ENCODE peak calls at places on chromosomes 3 and 15, in five cellular contexts. One of them, this sample, is unnamed.

GRCh38 chr3:179706233-179706632 is 53.4 kb downstream of the USP13 start:
- DNase-seq in right atrium auricular region: no peak
- DNase-seq in uterus: no peak
- DNase-seq in sigmoid colon: no peak
- DNase-seq in MM.1S: no peak
- DNase-seq in this sample: no peak

GRCh38 chr3:119794971-119795612 is 13.2 kb downstream of the NR1I2 start:
- DNase-seq in right atrium auricular region: peak; percentile 54
- DNase-seq in uterus: no peak
- DNase-seq in sigmoid colon: no peak
- DNase-seq in MM.1S: no peak
- DNase-seq in this sample: peak; percentile 37

GRCh38 chr3:66195347-66195783 is 25.4 kb upstream of the SLC25A26 start:
- DNase-seq in right atrium auricular region: no peak
- DNase-seq in uterus: no peak
- DNase-seq in sigmoid colon: peak; percentile 67
- DNase-seq in MM.1S: no peak
- DNase-seq in this sample: peak; percentile 62

GRCh38 chr15:68820205-68820588 is 498 bp downstream of the ANP32A start:
- DNase-seq in right atrium auricular region: no peak
- DNase-seq in uterus: peak; percentile 55
- DNase-seq in sigmoid colon: peak; percentile 79
- DNase-seq in MM.1S: peak; percentile 56
- DNase-seq in this sample: peak; percentile 78

GRCh38 chr15:33960160-33960559 is 8.1 kb upstream of the CHRM5 start:
- DNase-seq in right atrium auricular region: no peak
- DNase-seq in uterus: no peak
- DNase-seq in sigmoid colon: no peak
- DNase-seq in MM.1S: no peak
- DNase-seq in this sample: no peak

GRCh38 chr3:162487138-162487537 is 990.5 kb downstream of the OTOL1 start:
- DNase-seq in right atrium auricular region: no peak
- DNase-seq in uterus: no peak
- DNase-seq in sigmoid colon: no peak
- DNase-seq in MM.1S: no peak
- DNase-seq in this sample: no peak

GRCh38 chr3:120563356-120564022 is 32.6 kb upstream of the NDUFB4 start:
- DNase-seq in right atrium auricular region: no peak
- DNase-seq in uterus: no peak
- DNase-seq in sigmoid colon: no peak
- DNase-seq in MM.1S: no peak
- DNase-seq in this sample: no peak

GRCh38 chr3:51957520-51958205 is 2.5 kb downstream of the GPR62 start:
- DNase-seq in right atrium auricular region: no peak
- DNase-seq in uterus: no peak
- DNase-seq in sigmoid colon: no peak
- DNase-seq in MM.1S: no peak
- DNase-seq in this sample: no peak

GRCh38 chr15:90154861-90155626 is 46.1 kb upstream of the SEMA4B start:
- DNase-seq in right atrium auricular region: no peak
- DNase-seq in uterus: no peak
- DNase-seq in sigmoid colon: peak; percentile 78
- DNase-seq in MM.1S: no peak
- DNase-seq in this sample: no peak

GRCh38 chr3:52313774-52314188 is 2.3 kb upstream of the DNAH1 start:
- DNase-seq in right atrium auricular region: peak; percentile 69
- DNase-seq in uterus: no peak
- DNase-seq in sigmoid colon: no peak
- DNase-seq in MM.1S: peak; percentile 76
- DNase-seq in this sample: no peak

GRCh38 chr3:171189394-171189793 is 162.9 kb upstream of the SLC2A2 start:
- DNase-seq in right atrium auricular region: no peak
- DNase-seq in uterus: no peak
- DNase-seq in sigmoid colon: no peak
- DNase-seq in MM.1S: no peak
- DNase-seq in this sample: no peak

GRCh38 chr3:182673336-182673735 is 120.0 kb upstream of the ATP11B start:
- DNase-seq in right atrium auricular region: no peak
- DNase-seq in uterus: no peak
- DNase-seq in sigmoid colon: no peak
- DNase-seq in MM.1S: no peak
- DNase-seq in this sample: no peak

GRCh38 chr3:182668974-182669373 is 124.3 kb upstream of the ATP11B start:
- DNase-seq in right atrium auricular region: no peak
- DNase-seq in uterus: no peak
- DNase-seq in sigmoid colon: no peak
- DNase-seq in MM.1S: no peak
- DNase-seq in this sample: no peak

GRCh38 chr3:182671942-182672341 is 121.4 kb upstream of the ATP11B start:
- DNase-seq in right atrium auricular region: no peak
- DNase-seq in uterus: no peak
- DNase-seq in sigmoid colon: no peak
- DNase-seq in MM.1S: no peak
- DNase-seq in this sample: no peak

DNA sequence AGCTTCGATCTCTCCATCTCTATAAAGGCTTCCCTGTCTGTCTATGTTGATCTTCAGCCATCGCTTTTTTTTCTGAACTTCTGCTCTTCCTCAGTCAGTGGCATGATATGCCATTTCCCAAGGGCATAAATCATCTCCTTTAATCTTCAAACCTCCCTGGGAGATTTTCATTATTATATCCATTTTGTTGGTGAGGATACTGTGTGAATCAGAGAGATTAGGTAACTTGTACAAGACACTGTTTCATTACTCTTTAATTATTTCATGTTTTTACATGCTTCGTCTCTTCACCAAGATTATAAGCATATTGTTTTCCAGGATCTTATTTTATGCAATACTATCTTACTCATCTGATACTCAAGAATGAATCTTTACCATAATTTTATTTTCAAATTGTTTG is 124.8 kb upstream of the ATP11B start:
- DNase-seq in right atrium auricular region: no peak
- DNase-seq in uterus: no peak
- DNase-seq in sigmoid colon: no peak
- DNase-seq in MM.1S: no peak
- DNase-seq in this sample: no peak
- H3K4me1 ChIP-seq in right atrium auricular region: no peaks in the 10 kb centered on the region
- H3K4me1 ChIP-seq in uterus: no peaks in the 10 kb centered on the region
- H3K4me1 ChIP-seq in sigmoid colon: no peaks in the 10 kb centered on the region
- H3K4me1 ChIP-seq in MM.1S: peaks cover 13% of the 10 kb centered on the region
- H3K4me1 ChIP-seq in this sample: no peaks in the 10 kb centered on the region

DNA sequence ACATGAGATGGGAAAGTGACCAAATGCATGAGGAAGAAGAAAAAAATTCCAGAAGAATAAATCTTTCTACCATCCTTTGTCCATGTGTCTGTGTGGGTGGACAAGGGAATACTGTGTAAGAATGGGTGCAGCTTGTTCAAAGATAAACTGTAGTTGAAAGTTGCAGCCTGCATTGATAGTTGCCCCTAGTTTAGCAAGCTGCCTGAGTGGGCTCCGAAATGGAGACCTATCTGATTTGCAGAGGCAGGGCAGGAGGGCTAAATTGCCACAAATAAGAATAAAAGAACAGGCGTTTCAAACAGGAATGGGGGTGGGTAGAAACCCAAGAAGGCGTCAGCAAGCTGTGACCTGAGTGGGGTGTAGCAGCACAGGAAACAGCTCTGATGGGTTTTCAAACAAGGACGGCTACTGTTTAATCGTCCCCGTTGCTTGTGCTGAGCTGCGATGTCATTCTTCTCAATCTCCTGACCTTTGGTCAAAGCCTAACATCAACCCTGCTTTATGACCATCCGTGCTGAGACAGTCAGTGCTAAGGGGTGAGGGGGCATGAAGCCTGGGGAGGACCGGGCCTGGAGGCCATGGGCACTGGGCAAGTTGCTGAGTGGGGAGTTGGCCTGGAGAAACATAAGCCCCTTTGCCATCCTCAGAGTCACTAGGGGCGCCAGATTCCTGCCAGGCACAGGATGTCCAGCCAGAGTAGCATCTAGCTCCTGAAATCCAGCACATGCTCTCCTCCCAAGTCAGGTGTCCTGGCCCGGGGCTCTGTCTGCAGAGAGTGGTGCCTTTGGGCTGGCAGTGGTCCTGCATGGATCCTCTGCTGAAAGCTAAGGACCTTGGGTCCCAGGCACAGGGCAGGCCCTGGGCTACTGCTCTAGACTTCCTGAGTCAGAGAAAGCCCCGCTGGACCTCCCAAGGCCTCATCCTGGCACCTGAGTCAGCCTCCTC is 19.2 kb upstream of the C15orf39 start:
- DNase-seq in right atrium auricular region: no peak
- DNase-seq in uterus: no peak
- DNase-seq in sigmoid colon: peak; percentile 60
- DNase-seq in MM.1S: no peak
- DNase-seq in this sample: no peak
- TF ChIP-seq CTCF in right atrium auricular region: no peak
- TF ChIP-seq CTCF in uterus: no peak
- TF ChIP-seq CTCF in sigmoid colon: no peak
- TF ChIP-seq CTCF in MM.1S: no peak
- TF ChIP-seq CTCF in this sample: no peak

DNA sequence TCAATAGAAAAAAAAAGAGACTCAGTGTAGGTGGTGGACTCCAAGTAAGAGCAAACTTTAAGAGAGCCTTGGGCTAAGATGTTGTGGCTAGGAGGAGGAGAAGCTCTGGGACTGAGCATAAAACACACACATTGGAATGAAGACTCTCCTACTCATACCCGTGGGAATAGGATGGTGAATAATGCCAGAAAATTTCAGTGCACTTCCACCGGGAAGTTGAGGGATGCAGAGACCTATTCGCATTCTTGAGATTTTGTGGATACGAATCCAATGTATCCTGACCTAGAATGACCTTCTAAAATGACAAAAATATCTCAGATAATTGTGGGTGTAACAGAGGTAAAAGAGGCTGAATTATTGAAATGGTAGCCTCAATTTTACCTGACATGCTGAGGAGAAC is 388.7 kb upstream of the SGO1 start:
- DNase-seq in right atrium auricular region: no peak
- DNase-seq in uterus: no peak
- DNase-seq in sigmoid colon: no peak
- DNase-seq in MM.1S: no peak
- DNase-seq in this sample: no peak
- H3K4me3 ChIP-seq in right atrium auricular region: no peak overlapping the region
- H3K4me3 ChIP-seq in uterus: no peak overlapping the region
- H3K4me3 ChIP-seq in sigmoid colon: no peak overlapping the region
- H3K4me3 ChIP-seq in MM.1S: no peak overlapping the region
- H3K4me3 ChIP-seq in this sample: no peak overlapping the region

DNA sequence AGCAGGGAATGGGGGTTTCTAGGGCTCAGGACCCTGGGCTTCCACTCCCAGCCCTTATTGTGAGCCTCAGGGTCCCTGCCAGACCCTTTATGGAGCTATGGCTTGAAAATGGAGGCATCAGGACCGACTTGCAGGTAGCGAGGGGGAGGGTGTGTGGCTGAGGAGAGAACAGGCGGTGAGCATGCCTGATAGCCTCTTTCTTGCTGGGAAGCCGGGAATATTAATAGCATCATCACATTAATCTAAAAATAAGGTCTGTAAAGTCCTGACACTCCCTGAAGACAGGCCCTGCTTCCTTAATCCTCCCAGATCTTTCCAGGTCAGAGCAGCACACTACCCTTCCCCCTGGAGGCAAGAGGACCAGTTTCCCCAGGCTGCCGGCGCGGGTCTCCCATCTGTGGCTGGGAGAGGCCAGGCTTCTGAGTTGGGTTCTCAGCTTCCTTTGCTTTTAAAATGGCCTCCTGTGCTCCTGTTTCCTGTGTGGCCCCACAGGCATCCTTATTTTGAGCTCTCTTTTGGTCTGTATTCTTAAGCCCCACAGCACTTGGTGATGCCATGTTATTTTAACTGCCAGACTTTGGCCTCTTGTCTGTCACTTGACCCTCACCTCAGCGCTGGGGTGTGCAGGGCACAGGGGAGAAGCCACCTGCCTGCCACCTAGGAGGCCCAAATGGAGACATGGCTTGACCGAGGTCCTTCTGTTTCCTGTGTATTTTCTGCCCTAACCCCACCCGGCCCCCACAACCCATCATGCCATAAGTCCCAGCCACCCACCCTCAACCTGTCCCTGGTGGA is 185.0 kb upstream of the TOPAZ1 start:
- DNase-seq in right atrium auricular region: no peak
- DNase-seq in uterus: no peak
- DNase-seq in sigmoid colon: no peak
- DNase-seq in MM.1S: no peak
- DNase-seq in this sample: no peak
- H3K4me1 ChIP-seq in right atrium auricular region: peaks cover 17% of the 10 kb centered on the region
- H3K4me1 ChIP-seq in uterus: no peaks in the 10 kb centered on the region
- H3K4me1 ChIP-seq in sigmoid colon: no peaks in the 10 kb centered on the region
- H3K4me1 ChIP-seq in MM.1S: no peaks in the 10 kb centered on the region
- H3K4me1 ChIP-seq in this sample: peaks cover 5% of the 10 kb centered on the region

GRCh38 chr3:196990654-196991053 is 22.0 kb upstream of the PIGZ start:
- DNase-seq in right atrium auricular region: no peak
- DNase-seq in uterus: no peak
- DNase-seq in sigmoid colon: peak; percentile 48
- DNase-seq in MM.1S: no peak
- DNase-seq in this sample: peak; percentile 25

GRCh38 chr3:196989721-196990262 is 21.2 kb upstream of the PIGZ start:
- DNase-seq in right atrium auricular region: no peak
- DNase-seq in uterus: no peak
- DNase-seq in sigmoid colon: peak; percentile 46
- DNase-seq in MM.1S: no peak
- DNase-seq in this sample: no peak

GRCh38 chr3:196985954-196986885 is 17.6 kb upstream of the PIGZ start:
- DNase-seq in right atrium auricular region: no peak
- DNase-seq in uterus: no peak
- DNase-seq in sigmoid colon: peak; percentile 14
- DNase-seq in MM.1S: no peak
- DNase-seq in this sample: peak; percentile 7

GRCh38 chr3:196987022-196987421 is 18.4 kb upstream of the PIGZ start:
- DNase-seq in right atrium auricular region: no peak
- DNase-seq in uterus: no peak
- DNase-seq in sigmoid colon: no peak
- DNase-seq in MM.1S: no peak
- DNase-seq in this sample: peak; percentile 20

DNA sequence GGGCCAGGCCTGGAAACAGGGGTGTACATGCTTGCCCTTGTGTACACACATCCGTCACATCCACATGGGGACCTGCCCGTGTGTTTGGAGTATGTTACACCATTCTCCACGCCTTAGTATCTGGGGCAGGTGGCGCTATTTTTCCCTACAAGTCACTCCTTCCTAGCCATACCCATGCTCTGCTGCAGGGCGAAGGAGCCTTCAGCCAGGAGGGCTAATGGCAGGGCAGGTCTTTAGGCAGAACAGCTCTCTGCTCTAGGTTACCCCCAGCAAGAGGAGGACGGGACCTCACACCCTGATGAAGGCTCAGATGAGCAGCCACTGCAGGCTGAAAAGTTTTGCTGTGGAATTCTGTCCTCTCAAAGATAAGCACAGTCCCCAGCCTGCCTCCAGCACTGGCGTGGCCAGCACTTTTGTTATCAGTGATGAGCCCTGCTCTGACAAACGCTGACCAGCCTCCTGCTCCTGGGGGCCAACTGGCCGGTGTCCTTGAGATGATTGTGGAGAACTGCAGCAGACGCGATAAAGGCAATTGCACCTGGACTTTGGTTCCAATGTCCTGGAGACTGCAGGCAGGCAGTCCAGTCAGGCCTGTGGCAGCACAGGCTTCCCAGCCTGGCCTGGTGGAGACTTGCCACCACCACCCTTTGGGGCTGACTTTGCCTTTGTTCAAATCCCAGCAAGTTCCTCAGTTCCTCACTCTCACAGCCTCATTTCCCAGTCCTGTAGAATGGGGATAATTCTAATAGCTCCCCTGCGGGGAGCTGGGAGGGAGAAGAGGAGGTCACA is 19.8 kb upstream of the PIGZ start:
- DNase-seq in right atrium auricular region: no peak
- DNase-seq in uterus: no peak
- DNase-seq in sigmoid colon: peak; percentile 40
- DNase-seq in MM.1S: no peak
- DNase-seq in this sample: peak; percentile 40
- TF ChIP-seq CTCF in right atrium auricular region: no peak
- TF ChIP-seq CTCF in uterus: no peak
- TF ChIP-seq CTCF in sigmoid colon: no peak
- TF ChIP-seq CTCF in MM.1S: no peak
- TF ChIP-seq CTCF in this sample: no peak

GRCh38 chr3:126529585-126530170 is 5.7 kb downstream of the CHST13 start:
- DNase-seq in right atrium auricular region: no peak
- DNase-seq in uterus: no peak
- DNase-seq in sigmoid colon: peak; percentile 58
- DNase-seq in MM.1S: no peak
- DNase-seq in this sample: no peak
- H3K4me3 ChIP-seq in right atrium auricular region: no peak overlapping the region
- H3K4me3 ChIP-seq in uterus: no peak overlapping the region
- H3K4me3 ChIP-seq in sigmoid colon: no peak overlapping the region
- H3K4me3 ChIP-seq in MM.1S: no peak overlapping the region
- H3K4me3 ChIP-seq in this sample: no peak overlapping the region

This sample was measured in suprapubic skin.